ENCODE peak calls at places on chromosomes 12 and 14, in nine cellular contexts. B is body of pancreas, S is breast epithelium, N is right lobe of liver, Z is transverse colon, Y is Peyer's patch, M is thyroid gland, I is heart left ventricle, C is HepG2. H is an unnamed sample.

GRCh38 chr12:27981874-27982273 is 9.3 kb upstream of the PTHLH start:
- DNase-seq in Y (no peak), S (no peak), I (no peak), B (no peak), Z (no peak), C (no peak), M (no peak), N (no peak), H (no peak)

GRCh38 chr14:63752449-63753169 is 24.7 kb upstream of the SGPP1 start:
- DNase-seq in I (no peak), B (peak; percentile 22), Y (no peak), S (no peak), Z (no peak), M (no peak), C (peak; percentile 12), N (no peak), H (no peak)

GRCh38 chr12:49665384-49665783 is 41.8 kb downstream of the FMNL3 start:
- DNase-seq in M (no peak), Z (no peak), B (no peak), N (no peak), S (no peak), I (no peak), C (no peak), Y (no peak), H (no peak)

GRCh38 chr14:61153436-61153835 is 127.7 kb downstream of the TMEM30B start:
- DNase-seq in M (no peak), Y (no peak), N (no peak), B (no peak), I (no peak), S (no peak), Z (no peak), C (peak; percentile 6), H (no peak)

GRCh38 chr12:65155784-65156183 is 13.6 kb upstream of the LEMD3 start:
- DNase-seq in B (no peak), I (no peak), S (no peak), N (no peak), Y (no peak), Z (no peak), M (no peak), C (no peak), H (no peak)

GRCh38 chr14:104845033-104845666 is 19.9 kb upstream of the CEP170B start:
- DNase-seq in B (no peak), I (no peak), Z (no peak), C (no peak), Y (no peak), S (peak; percentile 34), N (peak; percentile 37), M (no peak), H (no peak)

GRCh38 chr14:104467641-104468040 is 111.9 kb upstream of the C14orf180 start:
- DNase-seq in B (no peak), I (no peak), C (no peak), S (no peak), M (no peak), Z (no peak), Y (no peak), N (no peak), H (no peak)

GRCh38 chr14:69398818-69399210 is 322 bp downstream of the SLC39A9 start:
- DNase-seq in M (no peak), N (no peak), Y (no peak), Z (no peak), I (no peak), B (no peak), C (no peak), S (no peak), H (no peak)

DNA sequence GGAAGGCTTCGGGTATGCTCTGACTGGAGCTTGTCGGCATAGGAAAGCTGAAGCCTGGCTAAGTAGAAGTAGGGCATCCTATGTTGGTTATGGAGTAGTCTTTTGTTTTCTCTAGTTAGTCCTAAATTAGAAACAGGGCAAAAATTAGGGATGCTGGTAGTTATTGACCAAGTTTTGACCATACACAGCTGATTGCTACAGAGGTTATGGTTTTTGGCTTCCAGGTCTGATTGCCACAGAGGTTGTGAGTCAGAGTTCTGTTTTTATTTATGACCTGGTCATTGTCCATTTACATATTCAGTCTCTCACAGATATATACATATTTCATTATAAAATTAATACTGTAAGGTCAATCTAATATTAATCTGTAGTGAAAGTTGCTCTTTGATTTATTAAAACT is 219.2 kb downstream of the FSCB start:
- DNase-seq in Y (no peak), M (no peak), Z (no peak), I (no peak), S (no peak), N (no peak), B (no peak), C (no peak), H (no peak)
- H3K4me1 ChIP-seq in Y (no peaks in the 10 kb centered on the region), M (no peaks in the 10 kb centered on the region), Z (no peaks in the 10 kb centered on the region), I (no peaks in the 10 kb centered on the region), S (no peaks in the 10 kb centered on the region), N (no peaks in the 10 kb centered on the region), B (no peaks in the 10 kb centered on the region), C (no peaks in the 10 kb centered on the region), H (no peaks in the 10 kb centered on the region)

GRCh38 chr12:6956332-6956727 is 5.2 kb downstream of the PTPN6 start:
- DNase-seq in C (no peak), S (no peak), Y (peak; percentile 70), B (no peak), Z (no peak), N (peak; percentile 50), M (no peak), I (no peak), H (no peak)

GRCh38 chr12:6954754-6955461 is 3.8 kb downstream of the PTPN6 start:
- DNase-seq in Y (no peak), Z (no peak), M (no peak), B (no peak), I (no peak), C (no peak), S (no peak), N (peak; percentile 51), H (no peak)

GRCh38 chr12:6957151-6957701 is 6.1 kb downstream of the PTPN6 start:
- DNase-seq in M (no peak), C (no peak), B (no peak), Z (no peak), Y (no peak), N (no peak), I (no peak), S (no peak), H (no peak)

GRCh38 chr12:6954316-6954710 is 3.2 kb downstream of the PTPN6 start:
- DNase-seq in I (no peak), B (no peak), M (no peak), Z (no peak), S (no peak), C (no peak), N (no peak), Y (no peak), H (no peak)

DNA sequence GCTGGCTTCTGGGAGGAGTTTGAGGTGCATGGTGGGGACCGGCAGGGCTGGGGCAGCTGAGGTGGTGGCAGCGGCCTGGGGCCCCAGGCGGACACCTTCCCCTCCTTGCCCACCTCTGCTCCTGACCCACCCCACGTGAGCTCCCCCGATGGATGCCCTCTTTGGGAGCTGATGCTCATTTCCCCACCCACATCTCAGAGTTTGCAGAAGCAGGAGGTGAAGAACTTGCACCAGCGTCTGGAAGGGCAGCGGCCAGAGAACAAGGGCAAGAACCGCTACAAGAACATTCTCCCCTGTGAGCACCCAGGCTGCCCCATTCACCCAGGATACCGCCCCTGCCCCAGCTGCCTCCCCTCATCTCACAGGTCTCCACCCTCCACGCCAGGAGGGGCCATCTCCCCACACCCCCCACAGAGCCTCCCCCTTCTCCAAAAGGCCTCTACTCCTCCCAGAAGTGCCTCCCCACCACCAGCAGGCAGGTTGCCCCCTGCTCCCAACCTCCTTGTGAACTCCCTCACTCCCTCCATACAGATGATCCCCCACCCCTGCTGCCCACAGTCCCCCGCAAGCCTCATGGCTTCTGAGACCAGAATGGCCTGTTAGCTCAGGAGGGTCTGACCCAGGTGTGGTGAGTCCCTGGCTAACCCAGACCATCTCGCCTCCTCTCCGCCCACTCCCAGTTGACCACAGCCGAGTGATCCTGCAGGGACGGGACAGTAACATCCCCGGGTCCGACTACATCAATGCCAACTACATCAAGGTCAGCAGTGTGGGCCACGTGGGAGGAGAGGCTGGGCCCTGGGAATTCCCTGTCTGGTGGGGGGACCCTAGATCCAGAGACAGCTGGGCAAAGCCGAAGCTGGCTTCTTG is 4.5 kb downstream of the PTPN6 start:
- DNase-seq in I (no peak), M (no peak), Z (peak; percentile 7), N (peak; percentile 31), S (no peak), C (no peak), B (no peak), Y (no peak), H (no peak)
- H3K4me3 ChIP-seq in I (no peak overlapping the region), M (no peak overlapping the region), Z (no peak overlapping the region), N (no peak overlapping the region), S (no peak overlapping the region), C (no peak overlapping the region), B (no peak overlapping the region), Y (no peak overlapping the region), H (no peak overlapping the region)

GRCh38 chr12:55929306-55929791 is 1.6 kb upstream of the DGKA start:
- DNase-seq in C (no peak), B (no peak), S (no peak), I (peak; percentile 68), Z (peak; percentile 75), M (peak; percentile 24), Y (peak; percentile 94), N (peak; percentile 57), H (no peak)

GRCh38 chr12:55926738-55927587 is 731 bp downstream of the PYM1 start:
- DNase-seq in S (peak; percentile 87), Z (peak; percentile 91), M (peak; percentile 87), I (peak; percentile 91), C (peak; percentile 90), Y (peak; percentile 96), N (peak; percentile 90), B (peak; percentile 85), H (peak; percentile 84)

GRCh38 chr12:55925371-55925770 is 2.3 kb downstream of the PYM1 start:
- DNase-seq in M (no peak), C (no peak), B (no peak), I (no peak), Y (no peak), N (no peak), S (no peak), Z (no peak), H (no peak)

GRCh38 chr12:55925870-55926737 is 1.6 kb downstream of the PYM1 start:
- DNase-seq in I (no peak), Z (no peak), C (no peak), N (no peak), B (no peak), M (no peak), Y (no peak), S (no peak), H (no peak)

DNA sequence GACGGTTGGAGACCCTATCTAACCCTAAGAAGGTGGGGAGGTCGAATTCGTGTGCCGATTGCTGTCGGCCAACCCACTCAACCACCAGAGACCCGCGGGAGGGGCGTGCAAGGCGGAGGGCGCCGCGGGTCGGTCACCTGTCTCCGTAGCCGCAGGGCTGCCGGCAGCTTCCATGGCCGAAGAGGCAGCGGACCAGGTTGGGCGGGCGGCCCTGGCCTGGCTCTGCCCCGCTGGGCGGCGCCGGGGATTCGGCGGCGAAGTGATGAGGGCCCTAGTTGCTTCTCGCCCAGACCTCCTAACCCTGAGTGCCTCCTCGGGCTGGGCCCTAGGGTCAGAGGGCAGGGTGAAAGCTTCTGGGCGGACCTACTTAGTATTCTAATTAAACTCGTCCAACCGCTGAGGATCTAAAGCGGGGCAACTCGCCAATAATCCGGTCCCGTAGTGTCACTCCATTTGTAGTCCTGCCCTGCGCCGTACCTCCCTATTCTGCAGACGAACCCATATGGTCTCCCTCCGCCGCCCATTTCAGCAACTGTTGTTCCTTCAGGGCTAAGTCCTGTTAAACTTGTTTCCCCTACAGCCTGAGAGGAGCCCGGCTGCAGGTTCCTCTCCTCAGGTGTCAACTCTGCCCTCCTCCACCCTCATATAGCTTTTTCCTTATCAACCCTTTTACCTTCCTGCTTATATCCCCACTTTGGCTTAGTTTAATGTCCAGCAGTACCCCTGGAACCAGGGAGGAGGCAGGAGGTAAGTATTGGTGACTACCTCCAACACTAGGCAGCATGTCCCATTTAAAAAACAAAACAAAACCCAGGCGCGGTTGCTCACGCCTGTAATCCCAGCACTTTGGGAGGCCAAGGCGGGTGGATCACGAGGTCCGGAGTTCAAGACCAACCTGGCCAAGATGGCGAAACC is at the start of gene PYM1:
- DNase-seq in M (peak; percentile 83), I (peak; percentile 85), Y (peak; percentile 74), C (peak; percentile 89), S (peak; percentile 78), B (peak; percentile 92), N (peak; percentile 92), Z (peak; percentile 91), H (peak; percentile 82)
- TF ChIP-seq POLR2A in M (no peak), I (no peak), Y (peak; percentile 43), C (peak; percentile 64), S (peak; percentile 50), B (peak; percentile 81), N (peak; percentile 76), Z (peak; percentile 83), H (peak; percentile 43)

GRCh38 chr12:116133149-116133548 is 144.3 kb downstream of the MED13L start:
- DNase-seq in Y (no peak), S (no peak), Z (no peak), C (peak; percentile 78), N (no peak), I (no peak), M (no peak), B (no peak), H (no peak)
- H3K4me1 ChIP-seq in Y (peaks cover 3% of the 10 kb centered on the region), S (no peaks in the 10 kb centered on the region), Z (peaks cover 45% of the 10 kb centered on the region), C (peaks cover 60% of the 10 kb centered on the region), N (peaks cover 19% of the 10 kb centered on the region), I (peaks cover 4% of the 10 kb centered on the region), M (peaks cover 47% of the 10 kb centered on the region), B (peaks cover 38% of the 10 kb centered on the region), H (peaks cover 79% of the 10 kb centered on the region)

H was measured in gastrocnemius medialis.